ENCODE peak calls at places on chromosomes 5 and 9, in seven cellular contexts. One of them, this sample, is unnamed. For H3K27me3, the result is how much of the 10 kb centered on the place peaks cover.

GRCh38 chr5:132221781-132222648 is 5.6 kb downstream of the P4HA2 start:
- DNase-seq in uterus: peak
- DNase-seq in pancreas: peak
- DNase-seq in thoracic aorta: peak
- DNase-seq in GM23248: peak
- DNase-seq in AG04450: peak
- DNase-seq in neural progenitor cell: no peak
- DNase-seq in this sample: peak

GRCh38 chr5:119340597-119341218 is 15.1 kb upstream of the TNFAIP8 start:
- DNase-seq in neural progenitor cell: no peak
- DNase-seq in AG04450: no peak
- DNase-seq in GM23248: no peak
- DNase-seq in pancreas: no peak
- DNase-seq in uterus: no peak
- DNase-seq in thoracic aorta: no peak
- DNase-seq in this sample: no peak

GRCh38 chr5:174355208-174355612 is 309.7 kb downstream of the NSG2 start:
- DNase-seq in AG04450: peak
- DNase-seq in uterus: no peak
- DNase-seq in pancreas: no peak
- DNase-seq in GM23248: peak
- DNase-seq in thoracic aorta: no peak
- DNase-seq in neural progenitor cell: no peak
- DNase-seq in this sample: no peak

GRCh38 chr9:122821278-122821952 is 7.0 kb downstream of the PDCL start:
- DNase-seq in AG04450: no peak
- DNase-seq in uterus: peak
- DNase-seq in GM23248: no peak
- DNase-seq in neural progenitor cell: no peak
- DNase-seq in pancreas: no peak
- DNase-seq in thoracic aorta: no peak
- DNase-seq in this sample: peak

GRCh38 chr5:150624334-150625163 is 15.9 kb upstream of the SYNPO start:
- DNase-seq in uterus: no peak
- DNase-seq in neural progenitor cell: peak
- DNase-seq in GM23248: peak
- DNase-seq in pancreas: peak
- DNase-seq in AG04450: no peak
- DNase-seq in thoracic aorta: no peak
- DNase-seq in this sample: no peak

GRCh38 chr9:94861589-94862241 is 135.2 kb downstream of the AOPEP start:
- DNase-seq in uterus: no peak
- DNase-seq in pancreas: no peak
- DNase-seq in GM23248: peak
- DNase-seq in AG04450: peak
- DNase-seq in thoracic aorta: no peak
- DNase-seq in neural progenitor cell: no peak
- DNase-seq in this sample: no peak

GRCh38 chr9:121286973-121287721 is 19.2 kb downstream of the GSN start:
- DNase-seq in AG04450: peak
- DNase-seq in neural progenitor cell: peak
- DNase-seq in GM23248: peak
- DNase-seq in thoracic aorta: peak
- DNase-seq in uterus: peak
- DNase-seq in pancreas: peak
- DNase-seq in this sample: peak

GRCh38 chr9:12718482-12719026 is 25.4 kb downstream of the TYRP1 start:
- DNase-seq in AG04450: no peak
- DNase-seq in GM23248: peak
- DNase-seq in thoracic aorta: no peak
- DNase-seq in neural progenitor cell: peak
- DNase-seq in uterus: no peak
- DNase-seq in pancreas: no peak
- DNase-seq in this sample: no peak

GRCh38 chr5:12757035-12757434 is 852.8 kb upstream of the CTNND2 start:
- DNase-seq in uterus: no peak
- DNase-seq in AG04450: no peak
- DNase-seq in neural progenitor cell: no peak
- DNase-seq in GM23248: no peak
- DNase-seq in pancreas: no peak
- DNase-seq in thoracic aorta: no peak
- DNase-seq in this sample: no peak

GRCh38 chr5:153425914-153426313 is 64.6 kb upstream of the GRIA1 start:
- DNase-seq in GM23248: no peak
- DNase-seq in neural progenitor cell: no peak
- DNase-seq in pancreas: peak
- DNase-seq in AG04450: no peak
- DNase-seq in thoracic aorta: no peak
- DNase-seq in uterus: no peak
- DNase-seq in this sample: no peak

GRCh38 chr5:8517461-8517860 is 648.5 kb downstream of the MTRR start:
- DNase-seq in neural progenitor cell: no peak
- DNase-seq in uterus: no peak
- DNase-seq in pancreas: no peak
- DNase-seq in thoracic aorta: no peak
- DNase-seq in AG04450: no peak
- DNase-seq in GM23248: peak
- DNase-seq in this sample: no peak

GRCh38 chr5:55278778-55279177 is 28.7 kb downstream of the DHX29 start:
- DNase-seq in neural progenitor cell: no peak
- DNase-seq in AG04450: no peak
- DNase-seq in pancreas: no peak
- DNase-seq in uterus: no peak
- DNase-seq in thoracic aorta: no peak
- DNase-seq in GM23248: peak
- DNase-seq in this sample: no peak

GRCh38 chr5:14453486-14453885 is 128.1 kb upstream of the OTULINL start:
- DNase-seq in pancreas: no peak
- DNase-seq in neural progenitor cell: no peak
- DNase-seq in thoracic aorta: no peak
- DNase-seq in AG04450: no peak
- DNase-seq in GM23248: peak
- DNase-seq in uterus: no peak
- DNase-seq in this sample: no peak

GRCh38 chr9:110997847-110998246 is 40.4 kb downstream of the LPAR1 start:
- DNase-seq in thoracic aorta: no peak
- DNase-seq in AG04450: no peak
- DNase-seq in pancreas: no peak
- DNase-seq in GM23248: peak
- DNase-seq in uterus: no peak
- DNase-seq in neural progenitor cell: no peak
- DNase-seq in this sample: no peak

GRCh38 chr5:54873696-54874095 is 111.7 kb downstream of the ESM1 start:
- DNase-seq in neural progenitor cell: no peak
- DNase-seq in GM23248: peak
- DNase-seq in pancreas: no peak
- DNase-seq in uterus: no peak
- DNase-seq in AG04450: no peak
- DNase-seq in thoracic aorta: no peak
- DNase-seq in this sample: no peak

GRCh38 chr9:114099523-114100270 is 605 bp upstream of the KIF12 start:
- DNase-seq in AG04450: no peak
- DNase-seq in uterus: no peak
- DNase-seq in pancreas: no peak
- DNase-seq in thoracic aorta: no peak
- DNase-seq in GM23248: no peak
- DNase-seq in neural progenitor cell: no peak
- DNase-seq in this sample: no peak

DNA sequence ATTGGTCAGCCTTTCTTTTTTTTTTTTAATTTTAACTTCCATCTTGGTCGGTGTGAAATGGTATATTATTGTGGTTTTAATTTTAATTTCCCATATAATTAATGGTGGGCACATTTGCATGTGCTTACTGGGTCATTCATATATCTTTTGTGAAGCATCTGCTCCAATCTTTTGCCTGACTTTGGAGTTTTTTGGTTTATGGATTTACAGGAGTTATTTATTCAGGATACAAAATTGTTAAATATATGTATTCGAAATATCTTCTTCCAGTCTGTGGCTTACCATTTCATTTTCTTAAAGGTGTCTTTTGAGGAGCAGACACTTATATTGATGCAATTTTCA is 682 bp upstream of the RIGI start:
- DNase-seq in pancreas: no peak
- DNase-seq in neural progenitor cell: no peak
- DNase-seq in thoracic aorta: no peak
- DNase-seq in AG04450: no peak
- DNase-seq in uterus: no peak
- DNase-seq in GM23248: no peak
- DNase-seq in this sample: no peak
- H3K4me3 ChIP-seq in pancreas: peak
- H3K4me3 ChIP-seq in neural progenitor cell: peak
- H3K4me3 ChIP-seq in thoracic aorta: peak
- H3K4me3 ChIP-seq in AG04450: peak
- H3K4me3 ChIP-seq in uterus: peak
- H3K4me3 ChIP-seq in GM23248: peak
- H3K4me3 ChIP-seq in this sample: peak

GRCh38 chr9:112157961-112158360 is 17.1 kb downstream of the SUSD1 start:
- DNase-seq in neural progenitor cell: no peak
- DNase-seq in AG04450: no peak
- DNase-seq in GM23248: no peak
- DNase-seq in uterus: no peak
- DNase-seq in pancreas: no peak
- DNase-seq in thoracic aorta: no peak
- DNase-seq in this sample: no peak

GRCh38 chr9:112162644-112163413 is 12.3 kb downstream of the SUSD1 start:
- DNase-seq in neural progenitor cell: no peak
- DNase-seq in AG04450: no peak
- DNase-seq in uterus: no peak
- DNase-seq in GM23248: no peak
- DNase-seq in pancreas: no peak
- DNase-seq in thoracic aorta: no peak
- DNase-seq in this sample: no peak

GRCh38 chr9:112158629-112159228 is 16.4 kb downstream of the SUSD1 start:
- DNase-seq in AG04450: no peak
- DNase-seq in neural progenitor cell: no peak
- DNase-seq in thoracic aorta: no peak
- DNase-seq in uterus: no peak
- DNase-seq in GM23248: no peak
- DNase-seq in pancreas: no peak
- DNase-seq in this sample: no peak

DNA sequence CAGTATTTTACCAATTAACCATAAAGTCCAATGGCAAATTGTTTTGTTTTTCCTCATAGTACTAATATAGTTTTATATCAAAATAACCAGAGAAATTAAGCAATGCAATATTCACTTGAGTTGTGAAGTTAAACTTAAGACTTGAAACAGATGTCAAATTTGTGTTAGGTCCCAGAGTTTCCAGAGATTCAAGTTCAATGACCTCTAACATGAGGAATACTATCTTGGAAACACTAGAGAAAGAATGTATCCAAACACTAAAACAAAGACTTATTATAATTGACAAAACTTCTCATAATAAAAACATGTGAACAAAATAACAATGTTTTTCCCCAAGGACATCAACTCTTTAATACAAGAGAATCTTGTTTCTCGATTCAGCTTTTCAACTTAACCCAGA is 18.0 kb downstream of the SUSD1 start:
- DNase-seq in AG04450: no peak
- DNase-seq in GM23248: no peak
- DNase-seq in neural progenitor cell: no peak
- DNase-seq in uterus: no peak
- DNase-seq in pancreas: no peak
- DNase-seq in thoracic aorta: no peak
- DNase-seq in this sample: no peak
- H3K27me3 ChIP-seq in AG04450: under half
- H3K27me3 ChIP-seq in GM23248: under half
- H3K27me3 ChIP-seq in neural progenitor cell: under half
- H3K27me3 ChIP-seq in uterus: under half
- H3K27me3 ChIP-seq in pancreas: under half
- H3K27me3 ChIP-seq in thoracic aorta: under half
- H3K27me3 ChIP-seq in this sample: under half

GRCh38 chr9:76883341-76883740 is 22.6 kb downstream of the PRUNE2 start:
- DNase-seq in pancreas: no peak
- DNase-seq in uterus: no peak
- DNase-seq in GM23248: no peak
- DNase-seq in thoracic aorta: no peak
- DNase-seq in AG04450: no peak
- DNase-seq in neural progenitor cell: no peak
- DNase-seq in this sample: no peak

GRCh38 chr9:76886318-76886717 is 19.6 kb downstream of the PRUNE2 start:
- DNase-seq in AG04450: no peak
- DNase-seq in uterus: no peak
- DNase-seq in neural progenitor cell: no peak
- DNase-seq in pancreas: no peak
- DNase-seq in thoracic aorta: no peak
- DNase-seq in GM23248: no peak
- DNase-seq in this sample: no peak

GRCh38 chr9:76884823-76885222 is 21.1 kb downstream of the PRUNE2 start:
- DNase-seq in GM23248: no peak
- DNase-seq in neural progenitor cell: no peak
- DNase-seq in thoracic aorta: no peak
- DNase-seq in AG04450: no peak
- DNase-seq in uterus: no peak
- DNase-seq in pancreas: no peak
- DNase-seq in this sample: no peak

GRCh38 chr9:76887951-76888350 is 18.0 kb downstream of the PRUNE2 start:
- DNase-seq in uterus: no peak
- DNase-seq in neural progenitor cell: no peak
- DNase-seq in GM23248: no peak
- DNase-seq in pancreas: no peak
- DNase-seq in AG04450: no peak
- DNase-seq in thoracic aorta: no peak
- DNase-seq in this sample: no peak

DNA sequence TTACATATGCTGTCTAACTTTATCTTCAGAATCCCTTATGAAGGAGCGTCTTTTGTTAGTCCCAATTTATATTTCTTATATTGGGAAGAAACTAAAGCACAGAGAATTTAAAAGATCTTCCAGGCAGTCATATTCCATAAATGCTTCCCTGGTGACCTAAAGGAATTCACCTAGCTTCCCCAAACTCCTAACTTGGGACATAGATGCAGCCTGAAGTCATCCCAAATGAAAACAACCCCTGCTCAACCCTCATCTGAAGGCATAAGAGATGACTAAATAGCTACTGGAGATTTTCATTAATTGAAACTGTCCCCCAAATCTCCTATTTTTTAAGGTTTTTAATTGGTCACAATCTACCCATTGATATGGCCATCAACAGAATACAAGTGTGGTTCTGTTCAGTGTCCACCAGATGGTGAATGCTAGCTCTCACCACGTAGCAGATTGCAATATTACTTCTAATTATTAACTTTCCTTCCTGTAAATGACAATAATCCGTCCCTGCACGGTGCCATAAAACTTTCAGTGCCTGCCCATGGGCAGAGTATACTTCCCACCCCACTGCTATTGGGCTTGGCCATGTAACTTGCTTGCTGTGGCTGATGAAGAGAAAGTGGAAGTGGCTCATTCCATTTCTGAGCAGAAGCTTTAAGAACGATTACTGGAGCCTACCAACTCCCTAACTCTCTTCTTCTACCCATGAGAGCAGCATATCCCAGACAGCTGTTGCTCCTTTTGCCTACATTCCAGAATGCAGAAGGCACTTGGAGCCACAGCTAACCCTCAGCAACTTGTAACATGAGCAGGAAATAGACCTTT is 18.7 kb downstream of the PRUNE2 start:
- DNase-seq in thoracic aorta: no peak
- DNase-seq in uterus: no peak
- DNase-seq in AG04450: no peak
- DNase-seq in pancreas: no peak
- DNase-seq in GM23248: peak
- DNase-seq in neural progenitor cell: no peak
- DNase-seq in this sample: no peak
- H3K4me3 ChIP-seq in thoracic aorta: peak
- H3K4me3 ChIP-seq in uterus: no peak
- H3K4me3 ChIP-seq in AG04450: no peak
- H3K4me3 ChIP-seq in pancreas: no peak
- H3K4me3 ChIP-seq in GM23248: peak
- H3K4me3 ChIP-seq in neural progenitor cell: no peak
- H3K4me3 ChIP-seq in this sample: no peak

GRCh38 chr5:88671808-88672499 is 211.0 kb downstream of the MEF2C start:
- DNase-seq in neural progenitor cell: peak
- DNase-seq in AG04450: no peak
- DNase-seq in uterus: no peak
- DNase-seq in GM23248: no peak
- DNase-seq in thoracic aorta: no peak
- DNase-seq in pancreas: no peak
- DNase-seq in this sample: no peak
- H3K27me3 ChIP-seq in neural progenitor cell: half or more
- H3K27me3 ChIP-seq in AG04450: half or more
- H3K27me3 ChIP-seq in uterus: under half
- H3K27me3 ChIP-seq in GM23248: half or more
- H3K27me3 ChIP-seq in thoracic aorta: under half
- H3K27me3 ChIP-seq in pancreas: under half
- H3K27me3 ChIP-seq in this sample: half or more